ENCODE peak calls at places on chromosomes 11 and 22, in four cellular contexts. O is SK-N-SH, K is COR-L47, Q is cardiac muscle cell. T is an unnamed sample.

GRCh38 chr11:35115688-35116030 is 23.3 kb upstream of the CD44 start:
- DNase-seq in O (no peak), K (no peak), Q (no peak), T (no peak)

GRCh38 chr22:18096823-18097222 is 13.8 kb upstream of the TUBA8 start:
- DNase-seq in O (no peak), K (no peak), Q (no peak), T (no peak)

GRCh38 chr11:131690362-131690761 is 319.9 kb downstream of the NTM start:
- DNase-seq in O (no peak), K (no peak), Q (no peak), T (no peak)

GRCh38 chr11:71998061-71998460 is 648 bp upstream of the IL18BP start:
- DNase-seq in O (no peak), K (no peak), Q (no peak), T (no peak)

GRCh38 chr22:42814215-42814614 is 42.9 kb downstream of the ARFGAP3 start:
- DNase-seq in O (no peak), K (peak), Q (no peak), T (no peak)

GRCh38 chr11:9304178-9304577 is 10.2 kb downstream of the TMEM41B start:
- DNase-seq in O (no peak), K (no peak), Q (no peak), T (no peak)

GRCh38 chr22:27585141-27585540 is 216.4 kb downstream of the MN1 start:
- DNase-seq in O (no peak), K (no peak), Q (no peak), T (no peak)

GRCh38 chr11:61092280-61092766 is 10.0 kb upstream of the CD5 start:
- DNase-seq in O (no peak), K (no peak), Q (no peak), T (no peak)

GRCh38 chr11:44766972-44767278 is 40.2 kb downstream of the TSPAN18 start:
- DNase-seq in O (no peak), K (no peak), Q (peak), T (no peak)

GRCh38 chr22:31177420-31178162 is 17.6 kb downstream of the RNF185 start:
- DNase-seq in O (no peak), K (no peak), Q (no peak), T (no peak)

GRCh38 chr22:22386602-22387385 is 121.7 kb downstream of the ZNF280B start:
- DNase-seq in O (no peak), K (no peak), Q (no peak), T (no peak)

T was measured in NCI-H2227 treated with DMSO at 0.1 percent for 48 hours.